ENCODE peak calls at places on chromosomes 13 and 19, in seven cellular contexts. D is K562, S is stomach, M is ovary, H is transverse colon, B is sigmoid colon, P is upper lobe of left lung. U is an unnamed sample. For H3K36me3, the result is how much of the 10 kb centered on the place peaks cover.

GRCh38 chr13:112896736-112897602 is 72.0 kb upstream of the MCF2L start:
- DNase-seq in D (no peak), S (no peak), M (no peak), H (no peak), B (no peak), P (peak), U (no peak)

GRCh38 chr13:29182216-29182615 is 362.1 kb downstream of the MTUS2 start:
- DNase-seq in D (no peak), S (no peak), M (no peak), H (no peak), B (no peak), P (no peak), U (no peak)

GRCh38 chr19:32345261-32346207 is at the start of gene ZNF507:
- DNase-seq in D (peak), S (peak), M (peak), H (peak), B (peak), P (peak), U (peak)

GRCh38 chr13:75963318-75963717 is 327.2 kb downstream of the LMO7 start:
- DNase-seq in D (no peak), S (no peak), M (no peak), H (no peak), B (no peak), P (no peak), U (no peak)

GRCh38 chr19:10961073-10961762 is 388 bp downstream of the SMARCA4 start:
- DNase-seq in D (peak), S (peak), M (peak), H (peak), B (peak), P (peak), U (no peak)

GRCh38 chr19:15290149-15290548 is 42.2 kb downstream of the BRD4 start:
- DNase-seq in D (no peak), S (no peak), M (no peak), H (no peak), B (no peak), P (no peak), U (no peak)

GRCh38 chr13:111531505-111531904 is 211.1 kb downstream of the TEX29 start:
- DNase-seq in D (no peak), S (no peak), M (no peak), H (no peak), B (no peak), P (no peak), U (no peak)

GRCh38 chr19:56117889-56118288 is 3.2 kb downstream of the ZNF787 start:
- DNase-seq in D (no peak), S (no peak), M (no peak), H (no peak), B (no peak), P (no peak), U (no peak)

GRCh38 chr13:45765464-45765863 is 63.3 kb downstream of the CBY2 start:
- DNase-seq in D (no peak), S (no peak), M (no peak), H (no peak), B (no peak), P (no peak), U (no peak)

GRCh38 chr13:38417727-38418126 is 68.1 kb downstream of the UFM1 start:
- DNase-seq in D (peak), S (no peak), M (no peak), H (no peak), B (no peak), P (no peak), U (no peak)

GRCh38 chr19:4971424-4971793 is 2.5 kb downstream of the KDM4B start:
- DNase-seq in D (peak), S (peak), M (peak), H (peak), B (peak), P (no peak), U (no peak)

GRCh38 chr19:50964266-50964665 is 5.1 kb downstream of the KLK6 start:
- DNase-seq in D (no peak), S (no peak), M (no peak), H (no peak), B (no peak), P (no peak), U (no peak)

GRCh38 chr13:101845501-101846012 is 393.1 kb downstream of the ITGBL1 start:
- DNase-seq in D (no peak), S (no peak), M (no peak), H (no peak), B (no peak), P (no peak), U (no peak)

GRCh38 chr13:30111810-30112209 is 195.5 kb downstream of the KATNAL1 start:
- DNase-seq in D (no peak), S (no peak), M (no peak), H (no peak), B (no peak), P (no peak), U (no peak)

GRCh38 chr13:30382836-30383525 is 39.3 kb upstream of the UBE2L5 start:
- DNase-seq in D (no peak), S (no peak), M (no peak), H (peak), B (no peak), P (no peak), U (no peak)

GRCh38 chr19:13556552-13556951 is 50.3 kb upstream of the CACNA1A start:
- DNase-seq in D (no peak), S (no peak), M (no peak), H (no peak), B (no peak), P (no peak), U (no peak)
- TF ChIP-seq EP300 in D (no peak), S (no peak), M (no peak), H (no peak), B (no peak), P (no peak), U (no peak)

DNA sequence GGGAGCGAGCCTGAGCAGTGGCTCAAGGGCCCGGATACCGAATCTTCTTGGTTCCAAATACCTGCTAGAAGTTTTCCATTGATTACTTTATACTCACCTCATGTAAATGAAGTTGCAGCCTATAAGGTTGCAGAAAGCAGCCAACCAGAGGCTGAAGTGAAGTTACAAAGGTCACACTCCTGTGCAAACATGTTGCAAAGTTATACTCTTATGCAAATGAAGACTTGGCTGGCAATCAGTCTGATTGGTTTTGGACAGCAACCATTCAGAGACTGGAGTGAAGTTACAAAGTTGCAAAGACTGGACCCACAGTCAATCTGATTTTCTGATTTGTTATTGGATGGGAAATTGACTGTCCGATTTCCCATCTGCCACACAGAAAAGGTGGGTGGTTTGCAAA is 152.5 kb downstream of the GGACT start:
- DNase-seq in D (no peak), S (no peak), M (no peak), H (peak), B (no peak), P (no peak), U (no peak)
- H3K27ac ChIP-seq in D (no peak), S (no peak), M (no peak), H (peak), B (no peak), P (no peak), U (no peak)

GRCh38 chr19:7294571-7295212 is 478 bp upstream of the INSR start:
- DNase-seq in D (peak), S (peak), M (peak), H (peak), B (peak), P (peak), U (peak)

GRCh38 chr19:7293795-7294570 is at the start of gene INSR:
- DNase-seq in D (peak), S (peak), M (peak), H (peak), B (peak), P (peak), U (peak)

GRCh38 chr19:7292352-7292949 is 1.8 kb downstream of the INSR start:
- DNase-seq in D (no peak), S (no peak), M (no peak), H (no peak), B (no peak), P (no peak), U (no peak)

GRCh38 chr19:7295912-7296486 is 1.8 kb upstream of the INSR start:
- DNase-seq in D (no peak), S (no peak), M (no peak), H (no peak), B (no peak), P (no peak), U (no peak)

DNA sequence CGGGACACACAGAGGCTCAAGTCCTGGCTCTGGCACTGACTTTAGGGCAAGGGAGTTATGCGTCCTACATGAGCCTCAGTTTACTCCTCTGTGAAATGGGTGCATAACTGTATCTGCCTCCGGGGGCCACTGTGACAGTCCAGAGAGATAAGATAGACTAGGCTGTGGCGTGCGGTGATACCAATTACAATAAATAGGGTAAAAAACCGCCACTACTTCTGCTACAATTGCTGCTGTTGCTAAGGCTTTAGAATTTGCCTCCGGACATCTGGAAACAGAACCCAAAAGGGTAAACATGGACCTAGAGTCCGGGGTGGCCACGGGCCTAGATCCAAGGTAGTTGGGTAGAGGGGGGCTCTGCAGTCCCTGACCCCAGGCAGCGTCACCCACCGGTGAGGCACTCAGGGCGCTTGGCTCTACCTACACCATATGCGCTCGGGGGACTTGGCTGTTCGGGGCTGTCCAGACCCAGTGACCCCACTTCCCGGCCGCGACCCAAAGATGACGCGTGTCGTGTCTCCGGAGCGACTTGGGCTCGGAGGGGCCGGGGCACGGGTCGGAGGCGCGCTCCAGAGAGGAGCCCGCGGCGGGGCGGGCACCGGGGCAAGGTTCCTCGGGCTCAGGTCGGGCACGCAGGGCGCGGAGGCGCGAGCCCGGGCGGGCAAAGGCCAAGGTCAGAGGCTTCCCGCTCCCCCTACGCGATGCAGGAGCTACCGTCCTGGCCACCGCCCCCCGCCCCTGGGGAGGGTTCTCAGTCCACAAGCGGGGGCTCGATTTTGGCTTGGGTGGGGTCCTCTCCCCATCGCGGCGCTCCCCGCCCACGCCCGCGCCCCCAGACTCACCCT is 1.0 kb downstream of the INSR start:
- DNase-seq in D (peak), S (peak), M (peak), H (peak), B (peak), P (peak), U (peak)
- H3K36me3 ChIP-seq in D (under half), S (under half), M (under half), H (under half), B (under half), P (under half), U (under half)

GRCh38 chr19:43765109-43765876 is 10.5 kb upstream of the SMG9 start:
- DNase-seq in D (peak), S (peak), M (no peak), H (peak), B (peak), P (peak), U (no peak)
- TF ChIP-seq EP300 in D (no peak), S (no peak), M (no peak), H (no peak), B (no peak), P (no peak), U (no peak)

DNA sequence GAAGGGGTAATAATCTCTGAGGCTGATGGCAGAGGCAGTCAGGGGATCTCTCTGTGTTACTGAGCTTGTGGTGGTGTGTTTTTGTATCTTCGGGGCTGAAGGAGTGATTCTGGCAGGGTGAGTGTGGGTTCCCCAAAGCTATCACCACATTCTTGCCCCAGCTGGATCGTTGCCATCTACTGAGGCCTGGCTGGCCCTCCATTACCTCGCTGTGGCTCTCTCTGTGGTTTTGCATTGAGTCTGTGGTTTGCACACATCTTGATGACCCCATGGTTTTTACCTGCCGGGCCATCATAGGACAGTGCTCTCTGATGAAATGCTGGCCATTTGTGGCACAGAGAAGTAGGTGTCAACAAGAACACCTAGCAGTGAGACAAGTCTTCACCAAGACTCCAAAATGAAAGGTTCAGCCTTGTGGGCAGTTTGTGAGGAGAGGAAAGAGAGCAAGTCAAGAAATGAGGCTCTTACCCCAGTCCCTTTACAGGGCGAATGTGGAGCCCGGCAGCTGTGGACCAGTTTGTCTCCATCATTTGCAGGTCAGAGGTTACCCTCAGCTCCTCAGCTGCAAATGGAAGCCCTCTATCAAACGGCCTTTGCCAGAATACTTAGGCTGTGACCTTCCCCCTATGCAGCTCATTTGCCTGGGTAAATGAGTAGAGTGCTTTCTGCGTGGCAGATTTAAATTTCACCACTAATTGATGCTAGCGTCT is 69.0 kb upstream of the NPAS1 start:
- DNase-seq in D (no peak), S (no peak), M (no peak), H (no peak), B (no peak), P (no peak), U (no peak)
- H3K27ac ChIP-seq in D (no peak), S (no peak), M (no peak), H (peak), B (no peak), P (peak), U (no peak)

DNA sequence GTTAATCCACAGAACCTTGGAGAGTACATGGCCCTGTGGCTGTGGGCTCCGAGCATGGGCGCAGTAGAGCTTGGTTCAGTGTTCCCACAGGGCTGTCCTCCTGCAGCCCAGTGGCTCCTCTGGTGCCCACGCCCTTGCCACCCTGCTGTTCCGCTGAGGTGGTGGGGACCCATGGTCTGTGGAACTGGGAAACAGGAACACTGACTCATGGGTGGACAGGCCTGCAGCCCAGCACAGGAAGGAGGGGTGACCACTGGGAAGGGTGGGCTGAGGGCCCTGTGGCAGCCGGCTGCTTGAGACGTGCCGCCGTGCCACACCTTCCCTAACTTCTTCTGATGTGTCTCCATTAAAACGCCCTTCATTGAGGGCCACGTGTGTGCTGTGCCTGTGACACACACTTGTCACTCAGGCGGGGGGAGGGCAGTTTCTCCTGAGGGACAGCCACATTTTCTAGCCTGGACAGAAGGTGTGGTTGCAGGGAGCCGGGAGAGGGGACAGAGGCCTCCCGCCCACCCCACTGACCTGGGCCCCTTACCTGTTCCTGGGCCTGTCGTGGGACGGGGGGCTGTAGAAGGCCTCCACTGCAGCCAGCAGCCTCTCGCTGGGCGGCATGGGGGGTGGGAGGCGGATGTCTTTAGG is 21.1 kb downstream of the CHERP start:
- DNase-seq in D (peak), S (no peak), M (no peak), H (no peak), B (no peak), P (no peak), U (no peak)
- H3K36me3 ChIP-seq in D (half or more), S (half or more), M (under half), H (half or more), B (half or more), P (half or more), U (half or more)

GRCh38 chr13:35727881-35728280 is 251.4 kb upstream of the MAB21L1 start:
- DNase-seq in D (no peak), S (no peak), M (no peak), H (no peak), B (no peak), P (no peak), U (no peak)
- TF ChIP-seq EP300 in D (no peak), S (no peak), M (no peak), H (no peak), B (no peak), P (no peak), U (no peak)